ENCODE peak calls at places on chromosomes 6 and 20, in eight cellular contexts. R is HepG2, W is MM.1S, M is H1, Q is mammary epithelial cell, T is H9, K is mesendoderm, V is fibroblast of lung. U is an unnamed sample. For H3K79me2, the result is how much of the 10 kb centered on the place peaks cover.

GRCh38 chr6:121157913-121158312 is 176.4 kb downstream of the TBC1D32 start:
- DNase-seq in Q (no peak), R (no peak), M (no peak), V (peak), T (no peak), K (no peak), W (no peak), U (no peak)

GRCh38 chr20:59403261-59403961 is 103.0 kb downstream of the EDN3 start:
- DNase-seq in V (no peak), K (peak), R (no peak), Q (no peak), T (peak), M (peak), W (peak), U (peak)

GRCh38 chr20:59994697-59995122 is 36.5 kb downstream of the CDH26 start:
- DNase-seq in T (peak), R (no peak), Q (peak), K (peak), W (no peak), V (no peak), M (peak), U (peak)

GRCh38 chr6:54533567-54533966 is 225.3 kb downstream of the TINAG start:
- DNase-seq in R (no peak), T (no peak), Q (no peak), K (no peak), M (no peak), W (no peak), V (no peak), U (no peak)

GRCh38 chr6:139577991-139578604 is 203.7 kb upstream of the CITED2 start:
- DNase-seq in K (peak), M (no peak), T (no peak), V (peak), W (no peak), Q (peak), R (peak), U (no peak)

GRCh38 chr6:30357678-30358339 is 12.9 kb downstream of the RPP21 start:
- DNase-seq in Q (peak), T (peak), W (peak), K (peak), V (peak), M (peak), R (peak), U (peak)

GRCh38 chr6:139490482-139490881 is 116.0 kb upstream of the CITED2 start:
- DNase-seq in W (peak), K (no peak), V (no peak), R (peak), M (no peak), Q (no peak), T (no peak), U (no peak)

GRCh38 chr6:154122195-154122925 is 83.3 kb downstream of the OPRM1 start:
- DNase-seq in T (no peak), M (no peak), V (no peak), Q (no peak), K (no peak), R (no peak), W (no peak), U (no peak)

GRCh38 chr6:118319890-118320289 is 228.2 kb upstream of the PLN start:
- DNase-seq in K (peak), V (no peak), T (no peak), R (no peak), W (no peak), Q (no peak), M (no peak), U (no peak)

GRCh38 chr6:36545767-36546663 is 1.3 kb downstream of the STK38 start:
- DNase-seq in K (peak), T (no peak), R (no peak), Q (peak), M (no peak), W (peak), V (peak), U (peak)

GRCh38 chr6:119096683-119097310 is 18.3 kb upstream of the FAM184A start:
- DNase-seq in V (peak), K (no peak), W (no peak), M (no peak), T (no peak), Q (peak), R (no peak), U (no peak)

GRCh38 chr20:36555248-36555647 is 13.9 kb downstream of the MYL9 start:
- DNase-seq in R (no peak), T (no peak), Q (no peak), W (no peak), K (no peak), M (no peak), V (no peak), U (no peak)

GRCh38 chr6:42704251-42704936 is 18.0 kb downstream of the PRPH2 start:
- DNase-seq in T (peak), M (peak), K (peak), W (no peak), V (no peak), Q (no peak), R (peak), U (peak)

GRCh38 chr6:161228911-161229591 is 44.8 kb downstream of the AGPAT4 start:
- DNase-seq in R (no peak), T (no peak), M (no peak), W (no peak), K (peak), V (peak), Q (peak), U (no peak)

GRCh38 chr6:14540859-14541540 is 423.4 kb downstream of the CD83 start:
- DNase-seq in T (peak), W (no peak), V (no peak), M (no peak), K (no peak), Q (no peak), R (no peak), U (peak)

GRCh38 chr6:146598785-146599405 is at the start of gene ADGB:
- DNase-seq in R (peak), W (peak), Q (peak), K (peak), T (peak), V (peak), M (peak), U (peak)

GRCh38 chr20:18986146-18986830 is 172.7 kb downstream of the SCP2D1 start:
- DNase-seq in K (no peak), Q (no peak), T (no peak), M (no peak), W (no peak), V (no peak), R (no peak), U (no peak)

GRCh38 chr6:130913119-130913518 is 85.9 kb downstream of the SMLR1 start:
- DNase-seq in T (no peak), K (peak), R (no peak), Q (peak), W (peak), M (no peak), V (no peak), U (peak)

GRCh38 chr20:41632896-41633295 is 14.7 kb upstream of the CHD6 start:
- DNase-seq in W (no peak), R (no peak), K (no peak), M (no peak), Q (peak), V (peak), T (no peak), U (no peak)

GRCh38 chr6:152323376-152323775 is 313.8 kb downstream of the SYNE1 start:
- DNase-seq in Q (no peak), M (no peak), K (no peak), R (no peak), W (no peak), T (no peak), V (no peak), U (peak)

GRCh38 chr6:137978252-137978896 is 111.3 kb downstream of the TNFAIP3 start:
- DNase-seq in V (peak), K (peak), T (no peak), W (no peak), R (no peak), Q (peak), M (no peak), U (no peak)

GRCh38 chr20:59749293-59749680 is 144.9 kb downstream of the PHACTR3 start:
- DNase-seq in Q (peak), M (no peak), V (peak), K (no peak), W (no peak), R (no peak), T (no peak), U (no peak)

GRCh38 chr6:13914346-13914745 is 10.4 kb upstream of the RNF182 start:
- DNase-seq in M (no peak), W (no peak), V (peak), T (no peak), K (no peak), Q (no peak), R (no peak), U (no peak)

GRCh38 chr6:19465760-19466159 is 371.4 kb upstream of the ID4 start:
- DNase-seq in Q (no peak), M (no peak), W (no peak), T (no peak), R (no peak), K (no peak), V (peak), U (no peak)

GRCh38 chr6:24520929-24521546 is 26.3 kb downstream of the ALDH5A1 start:
- DNase-seq in Q (peak), W (peak), R (peak), T (peak), M (peak), V (no peak), K (peak), U (peak)

GRCh38 chr6:12138377-12138776 is 126.3 kb downstream of the HIVEP1 start:
- DNase-seq in V (no peak), T (no peak), K (no peak), Q (no peak), M (no peak), R (peak), W (no peak), U (no peak)

GRCh38 chr20:25042531-25043498 is 15.1 kb downstream of the ACSS1 start:
- DNase-seq in T (no peak), M (no peak), Q (no peak), V (no peak), W (no peak), R (no peak), K (no peak), U (no peak)

GRCh38 chr20:63254237-63254535 is at the start of gene NKAIN4:
- DNase-seq in M (no peak), Q (no peak), K (no peak), T (no peak), R (no peak), W (no peak), V (no peak), U (peak)

GRCh38 chr20:63253438-63254236 is 626 bp downstream of the NKAIN4 start:
- DNase-seq in V (no peak), W (no peak), K (peak), M (peak), R (no peak), T (peak), Q (no peak), U (peak)

GRCh38 chr20:63253065-63253437 is 1.2 kb downstream of the NKAIN4 start:
- DNase-seq in Q (no peak), W (no peak), T (no peak), R (no peak), K (no peak), V (no peak), M (no peak), U (no peak)

GRCh38 chr20:63255911-63256704 is 1.8 kb upstream of the NKAIN4 start:
- DNase-seq in V (no peak), T (no peak), R (no peak), Q (peak), K (no peak), M (no peak), W (no peak), U (no peak)

DNA sequence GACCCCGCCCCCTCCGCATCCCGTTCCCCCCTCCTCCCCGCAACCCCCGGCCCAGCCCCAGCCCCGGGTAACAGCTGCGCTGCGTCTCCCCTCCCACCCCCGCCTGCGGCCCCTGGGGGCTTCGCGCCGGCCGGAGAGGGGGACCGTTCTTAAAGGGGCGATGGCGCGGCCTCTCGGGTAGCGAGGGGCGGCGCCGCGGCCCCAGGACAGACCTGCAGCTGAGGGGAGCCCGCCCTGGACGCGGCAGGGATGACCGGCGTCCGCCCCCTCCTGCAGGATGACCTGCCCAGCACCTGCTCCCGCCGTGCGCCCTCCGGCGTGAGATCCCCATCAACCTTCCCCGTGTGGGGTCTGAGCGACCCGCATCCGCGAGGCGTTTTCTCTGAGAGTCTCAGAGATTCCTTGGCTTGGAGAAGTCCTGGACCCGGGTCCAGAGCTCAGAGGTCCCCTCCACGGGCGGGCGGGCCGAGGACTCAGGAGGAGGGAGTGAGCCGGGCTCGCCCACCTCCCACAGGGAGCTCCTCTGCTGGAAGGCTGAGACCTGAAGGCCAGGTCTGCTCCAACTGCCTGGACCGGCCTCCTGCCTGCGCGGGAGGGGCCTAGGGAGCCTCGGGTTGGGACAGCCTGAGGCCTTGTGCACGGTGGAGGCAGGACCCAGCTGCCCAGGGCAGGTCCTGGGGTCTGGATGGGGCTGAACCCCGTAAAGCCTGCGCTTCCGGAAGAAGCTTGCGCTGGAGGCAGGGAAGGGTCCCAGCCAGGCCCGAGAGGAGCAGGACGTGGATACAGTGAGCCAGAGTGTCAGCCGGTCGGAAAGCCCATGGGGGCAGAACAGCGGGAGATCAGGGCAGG is 497 bp upstream of the NKAIN4 start:
- DNase-seq in V (no peak), Q (no peak), W (no peak), T (peak), K (peak), M (peak), R (no peak), U (peak)
- H3K4me2 ChIP-seq in V (no peak), Q (no peak), W (no peak), T (peak), K (peak), M (peak), R (no peak), U (peak)

GRCh38 chr20:63934271-63935068 is 21.7 kb downstream of the UCKL1 start:
- DNase-seq in M (peak), T (no peak), K (peak), Q (no peak), V (no peak), W (no peak), R (no peak), U (peak)

GRCh38 chr20:63933646-63934045 is 22.6 kb downstream of the UCKL1 start:
- DNase-seq in W (no peak), R (no peak), V (no peak), K (no peak), T (no peak), Q (no peak), M (no peak), U (no peak)

GRCh38 chr20:63937596-63937995 is 18.6 kb downstream of the UCKL1 start:
- DNase-seq in K (no peak), M (no peak), R (no peak), W (no peak), Q (no peak), T (no peak), V (peak), U (no peak)

GRCh38 chr20:63932606-63933160 is 23.5 kb downstream of the UCKL1 start:
- DNase-seq in Q (no peak), V (no peak), W (no peak), M (no peak), T (no peak), R (no peak), K (peak), U (no peak)

DNA sequence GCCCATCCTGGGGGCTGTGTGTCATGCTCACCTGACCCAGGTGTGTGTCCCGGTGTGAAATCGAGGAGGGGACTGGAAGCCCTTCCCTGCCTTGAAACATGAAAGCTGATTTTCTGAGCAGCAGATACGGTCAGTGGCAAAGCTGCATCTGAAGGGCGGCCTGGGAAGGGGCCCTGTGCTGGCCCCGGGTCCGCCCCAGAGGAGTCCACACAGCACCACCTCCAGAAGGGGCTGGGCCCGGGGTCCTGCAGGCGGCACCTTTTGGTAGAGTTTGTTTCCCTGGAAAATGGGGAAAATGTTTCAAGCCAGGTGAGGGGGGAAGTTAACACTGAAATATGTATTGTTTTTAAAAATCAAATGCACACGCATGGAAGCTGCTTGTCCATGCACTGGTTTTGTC is 20.8 kb downstream of the UCKL1 start:
- DNase-seq in T (no peak), R (no peak), K (no peak), Q (no peak), V (no peak), W (no peak), M (no peak), U (no peak)
- H3K79me2 ChIP-seq in T (under half), R (under half), K (under half), Q (half or more), V (under half), W (under half), M (under half), U (under half)

DNA sequence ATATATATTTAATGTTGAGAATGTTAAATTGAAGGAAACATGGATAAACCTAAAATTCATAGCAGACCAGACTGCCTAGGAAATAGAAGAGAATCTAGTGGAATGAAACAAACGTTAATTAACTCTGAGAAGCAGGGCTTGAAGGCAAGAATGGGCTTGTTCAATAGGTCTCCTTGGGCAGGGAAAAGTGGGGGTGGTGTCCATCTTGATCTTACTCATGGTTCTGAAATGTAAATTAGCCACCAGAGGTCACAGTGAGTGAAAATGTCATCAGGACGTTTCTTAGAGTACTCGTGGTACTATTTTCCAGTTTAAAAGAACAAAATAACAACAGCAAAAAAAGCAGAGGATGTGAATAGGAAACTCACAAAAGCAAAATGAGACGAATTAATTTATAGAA is 66.8 kb upstream of the BTBD3 start:
- DNase-seq in Q (peak), R (no peak), K (no peak), V (peak), T (no peak), W (no peak), M (no peak), U (no peak)
- H3K4me2 ChIP-seq in Q (peak), R (no peak), K (no peak), V (no peak), T (no peak), W (no peak), M (no peak), U (no peak)

GRCh38 chr6:41074692-41075436 is 2.1 kb downstream of the NFYA start:
- DNase-seq in V (peak), W (no peak), Q (no peak), T (no peak), R (peak), K (no peak), M (no peak), U (no peak)

GRCh38 chr6:41071923-41072835 is at the start of gene OARD1:
- DNase-seq in M (peak), V (peak), W (peak), Q (peak), R (peak), K (peak), T (peak), U (peak)

GRCh38 chr6:41072836-41073202 is at the start of gene NFYA:
- DNase-seq in V (no peak), R (no peak), K (no peak), W (no peak), T (peak), M (peak), Q (no peak), U (peak)

GRCh38 chr6:41073968-41074691 is 1.4 kb downstream of the NFYA start:
- DNase-seq in T (no peak), M (no peak), K (peak), V (peak), W (peak), Q (no peak), R (no peak), U (peak)

DNA sequence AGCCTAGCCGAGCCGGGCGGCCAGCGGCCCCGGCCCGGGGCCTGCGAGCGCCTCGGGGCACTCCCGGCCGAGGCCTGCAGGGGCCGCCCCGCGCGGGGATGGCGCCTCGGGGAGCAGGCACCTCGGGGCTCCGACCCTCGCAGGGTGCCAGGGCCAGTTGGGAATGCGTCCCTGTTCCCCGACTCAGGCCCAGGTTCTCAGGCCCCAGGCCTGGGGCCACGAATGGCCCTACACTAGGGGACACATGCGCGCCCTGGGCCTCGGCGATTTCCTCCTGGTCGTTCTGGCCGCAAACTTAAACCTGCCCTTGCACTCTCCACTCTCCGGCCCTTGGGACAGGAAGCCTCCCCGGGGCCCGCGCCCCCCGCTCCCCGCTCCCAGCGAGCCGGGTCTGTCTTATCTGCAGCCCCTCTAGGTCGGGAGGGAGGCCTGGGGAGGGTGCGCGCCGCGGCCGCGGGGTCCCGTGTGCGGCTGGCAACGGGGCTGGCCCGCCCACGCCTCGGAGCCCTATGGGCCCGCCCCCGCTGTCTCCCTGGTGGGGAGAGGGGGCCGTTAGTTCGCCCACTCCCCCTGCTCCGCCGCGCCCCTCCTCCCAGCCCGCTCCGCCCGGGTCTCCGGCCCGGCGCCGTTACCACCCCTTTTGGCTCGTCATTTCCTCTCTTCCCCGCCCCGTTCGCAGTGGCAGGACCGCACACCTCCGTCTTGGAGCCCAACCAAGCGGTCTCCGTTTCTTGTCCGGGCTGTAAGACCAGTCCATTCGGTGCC is 611 bp downstream of the NFYA start:
- DNase-seq in W (peak), T (peak), M (peak), Q (peak), R (peak), V (peak), K (peak), U (peak)
- H3K79me2 ChIP-seq in W (half or more), T (under half), M (under half), Q (half or more), R (half or more), V (under half), K (under half), U (half or more)

GRCh38 chr20:373171-373890 is 7.2 kb upstream of the TRIB3 start:
- DNase-seq in R (peak), W (no peak), M (no peak), T (peak), V (peak), K (peak), Q (peak), U (peak)
- H3K4me2 ChIP-seq in R (no peak), W (no peak), M (no peak), T (no peak), V (no peak), K (no peak), Q (peak), U (no peak)

GRCh38 chr6:156909212-156910010 is 132.2 kb downstream of the ARID1B start:
- DNase-seq in Q (no peak), T (no peak), V (no peak), K (no peak), M (no peak), W (no peak), R (no peak), U (no peak)
- H3K79me2 ChIP-seq in Q (under half), T (under half), V (under half), K (under half), M (half or more), W (under half), R (under half), U (half or more)